ENCODE peak calls at places on chromosomes 3 and 15, in four cellular contexts. N is AG04450, Q is sigmoid colon, R is HCT116. B is an unnamed sample.

GRCh38 chr3:190486201-190486865 is 27.6 kb upstream of the IL1RAP start:
- DNase-seq in N (no peak), Q (no peak), R (no peak), B (no peak)

GRCh38 chr3:908839-909238 is 184.0 kb upstream of the CNTN6 start:
- DNase-seq in N (no peak), Q (no peak), R (no peak), B (no peak)

GRCh38 chr15:73336756-73337155 is 32.0 kb downstream of the HCN4 start:
- DNase-seq in N (no peak), Q (no peak), R (no peak), B (no peak)

GRCh38 chr15:43794269-43795037 is 2.3 kb downstream of the SERF2 start:
- DNase-seq in N (no peak), Q (no peak), R (no peak), B (no peak)

GRCh38 chr3:38690185-38690584 is 40.7 kb upstream of the SCN5A start:
- DNase-seq in N (no peak), Q (no peak), R (no peak), B (no peak)

GRCh38 chr15:29071193-29071906 is 185.6 kb downstream of the APBA2 start:
- DNase-seq in N (no peak), Q (peak), R (no peak), B (no peak)

GRCh38 chr3:147939425-147940196 is 530.4 kb downstream of the ZIC1 start:
- DNase-seq in N (no peak), Q (no peak), R (no peak), B (no peak)

GRCh38 chr3:185677146-185677829 is 91.2 kb downstream of the SENP2 start:
- DNase-seq in N (peak), Q (no peak), R (peak), B (peak)

GRCh38 chr15:25798207-25798931 is 64.8 kb downstream of the ATP10A start:
- DNase-seq in N (no peak), Q (no peak), R (no peak), B (no peak)

GRCh38 chr3:106013971-106014370 is 145.2 kb upstream of the CBLB start:
- DNase-seq in N (peak), Q (no peak), R (no peak), B (no peak)

GRCh38 chr3:4835616-4836043 is 143.6 kb upstream of the BHLHE40 start:
- DNase-seq in N (no peak), Q (no peak), R (no peak), B (no peak)

GRCh38 chr15:41513282-41514227 is at the start of gene LTK:
- DNase-seq in N (no peak), Q (no peak), R (peak), B (no peak)

GRCh38 chr3:57095361-57095760 is 34.9 kb downstream of the SPATA12 start:
- DNase-seq in N (no peak), Q (no peak), R (no peak), B (no peak)

GRCh38 chr3:160001154-160001760 is 12.6 kb downstream of the IL12A start:
- DNase-seq in N (no peak), Q (no peak), R (no peak), B (no peak)

GRCh38 chr3:111073186-111073585 is 1.6 kb downstream of the NECTIN3 start:
- DNase-seq in N (no peak), Q (no peak), R (no peak), B (no peak)

GRCh38 chr3:51684971-51685751 is 14.1 kb downstream of the TEX264 start:
- DNase-seq in N (no peak), Q (no peak), R (no peak), B (peak)

GRCh38 chr15:23686466-23687142 is 501 bp downstream of the NDN start:
- DNase-seq in N (no peak), Q (no peak), R (no peak), B (no peak)

GRCh38 chr15:68888419-68888818 is 41.9 kb upstream of the SPESP1 start:
- DNase-seq in N (no peak), Q (no peak), R (no peak), B (no peak)
- H3K4me3 ChIP-seq in N (no peak), Q (no peak), R (no peak), B (no peak)

GRCh38 chr3:49856181-49857005 is at the start of gene TRAIP:
- DNase-seq in N (peak), Q (peak), R (peak), B (peak)
- TF ChIP-seq CTCF in N (no peak), Q (no peak), R (no peak), B (peak)

GRCh38 chr3:42159147-42159546 is 68.0 kb downstream of the TRAK1 start:
- DNase-seq in N (no peak), Q (no peak), R (no peak), B (no peak)
- H3K4me3 ChIP-seq in N (no peak), Q (no peak), R (peak), B (no peak)

GRCh38 chr15:83745771-83746170 is 91.8 kb downstream of the ADAMTSL3 start:
- DNase-seq in N (no peak), Q (no peak), R (no peak), B (no peak)

GRCh38 chr15:83747718-83748110 is 93.8 kb downstream of the ADAMTSL3 start:
- DNase-seq in N (no peak), Q (no peak), R (no peak), B (no peak)

GRCh38 chr15:83746231-83746630 is 92.3 kb downstream of the ADAMTSL3 start:
- DNase-seq in N (no peak), Q (no peak), R (no peak), B (no peak)

GRCh38 chr15:83747050-83747717 is 93.3 kb downstream of the ADAMTSL3 start:
- DNase-seq in N (no peak), Q (peak), R (peak), B (no peak)
- TF ChIP-seq CTCF in N (peak), Q (peak), R (peak), B (peak)

B was measured in LNCaP clone FGC.